ENCODE peak calls at places on chromosomes 1 and 21, in seven cellular contexts. One of them, this sample, is unnamed.

GRCh38 chr21:43210454-43211084 is 41.8 kb downstream of the CRYAA start:
- DNase-seq in stimulated activated CD4-positive, alpha-beta T cell treated with anti-CD3 and anti-CD28 coated beads, Interleukin-4, amount 100 ng/mL, for 1 hour: no peak
- DNase-seq in RPMI7951: no peak
- DNase-seq in prostate gland: peak; percentile 3
- DNase-seq in HTR-8/SVneo: no peak
- DNase-seq in A172: no peak
- DNase-seq in activated CD8-positive, alpha-beta T cell treated with anti-CD3 and anti-CD28 coated beads, Interleukin-2, amount 10 ng/mL, durations not matched to agents 7 days and 5 days: no peak
- DNase-seq in this sample: no peak

GRCh38 chr21:15031790-15032357 is 32.9 kb downstream of the NRIP1 start:
- DNase-seq in stimulated activated CD4-positive, alpha-beta T cell treated with anti-CD3 and anti-CD28 coated beads, Interleukin-4, amount 100 ng/mL, for 1 hour: no peak
- DNase-seq in RPMI7951: no peak
- DNase-seq in prostate gland: no peak
- DNase-seq in HTR-8/SVneo: no peak
- DNase-seq in A172: no peak
- DNase-seq in activated CD8-positive, alpha-beta T cell treated with anti-CD3 and anti-CD28 coated beads, Interleukin-2, amount 10 ng/mL, durations not matched to agents 7 days and 5 days: no peak
- DNase-seq in this sample: no peak

GRCh38 chr1:201176931-201177330 is 13.7 kb upstream of the IGFN1 start:
- DNase-seq in stimulated activated CD4-positive, alpha-beta T cell treated with anti-CD3 and anti-CD28 coated beads, Interleukin-4, amount 100 ng/mL, for 1 hour: no peak
- DNase-seq in RPMI7951: peak; percentile 19
- DNase-seq in prostate gland: no peak
- DNase-seq in HTR-8/SVneo: no peak
- DNase-seq in A172: peak; percentile 75
- DNase-seq in activated CD8-positive, alpha-beta T cell treated with anti-CD3 and anti-CD28 coated beads, Interleukin-2, amount 10 ng/mL, durations not matched to agents 7 days and 5 days: no peak
- DNase-seq in this sample: peak; percentile 81

GRCh38 chr1:240193699-240194098 is 102.0 kb downstream of the FMN2 start:
- DNase-seq in stimulated activated CD4-positive, alpha-beta T cell treated with anti-CD3 and anti-CD28 coated beads, Interleukin-4, amount 100 ng/mL, for 1 hour: no peak
- DNase-seq in RPMI7951: no peak
- DNase-seq in prostate gland: no peak
- DNase-seq in HTR-8/SVneo: no peak
- DNase-seq in A172: peak; percentile 25
- DNase-seq in activated CD8-positive, alpha-beta T cell treated with anti-CD3 and anti-CD28 coated beads, Interleukin-2, amount 10 ng/mL, durations not matched to agents 7 days and 5 days: no peak
- DNase-seq in this sample: no peak

GRCh38 chr1:181159451-181160151 is 71.1 kb downstream of the IER5 start:
- DNase-seq in stimulated activated CD4-positive, alpha-beta T cell treated with anti-CD3 and anti-CD28 coated beads, Interleukin-4, amount 100 ng/mL, for 1 hour: peak; percentile 13
- DNase-seq in RPMI7951: peak; percentile 64
- DNase-seq in prostate gland: peak; percentile 11
- DNase-seq in HTR-8/SVneo: peak; percentile 72
- DNase-seq in A172: peak; percentile 91
- DNase-seq in activated CD8-positive, alpha-beta T cell treated with anti-CD3 and anti-CD28 coated beads, Interleukin-2, amount 10 ng/mL, durations not matched to agents 7 days and 5 days: peak; percentile 76
- DNase-seq in this sample: no peak

GRCh38 chr21:45035477-45035848 is 38.9 kb upstream of the ADARB1 start:
- DNase-seq in stimulated activated CD4-positive, alpha-beta T cell treated with anti-CD3 and anti-CD28 coated beads, Interleukin-4, amount 100 ng/mL, for 1 hour: no peak
- DNase-seq in RPMI7951: no peak
- DNase-seq in prostate gland: no peak
- DNase-seq in HTR-8/SVneo: no peak
- DNase-seq in A172: no peak
- DNase-seq in activated CD8-positive, alpha-beta T cell treated with anti-CD3 and anti-CD28 coated beads, Interleukin-2, amount 10 ng/mL, durations not matched to agents 7 days and 5 days: no peak
- DNase-seq in this sample: no peak

GRCh38 chr1:41662656-41663437 is 178.4 kb upstream of the EDN2 start:
- DNase-seq in stimulated activated CD4-positive, alpha-beta T cell treated with anti-CD3 and anti-CD28 coated beads, Interleukin-4, amount 100 ng/mL, for 1 hour: peak; percentile 58
- DNase-seq in RPMI7951: peak; percentile 90
- DNase-seq in prostate gland: peak; percentile 63
- DNase-seq in HTR-8/SVneo: no peak
- DNase-seq in A172: peak; percentile 77
- DNase-seq in activated CD8-positive, alpha-beta T cell treated with anti-CD3 and anti-CD28 coated beads, Interleukin-2, amount 10 ng/mL, durations not matched to agents 7 days and 5 days: no peak
- DNase-seq in this sample: no peak

GRCh38 chr21:46325073-46325912 is 1.3 kb downstream of the PCNT start:
- DNase-seq in stimulated activated CD4-positive, alpha-beta T cell treated with anti-CD3 and anti-CD28 coated beads, Interleukin-4, amount 100 ng/mL, for 1 hour: peak; percentile 44
- DNase-seq in RPMI7951: peak; percentile 44
- DNase-seq in prostate gland: peak; percentile 46
- DNase-seq in HTR-8/SVneo: peak; percentile 50
- DNase-seq in A172: peak; percentile 16
- DNase-seq in activated CD8-positive, alpha-beta T cell treated with anti-CD3 and anti-CD28 coated beads, Interleukin-2, amount 10 ng/mL, durations not matched to agents 7 days and 5 days: peak; percentile 48
- DNase-seq in this sample: peak; percentile 58

GRCh38 chr1:29853716-29854330 is 617.5 kb downstream of the PTPRU start:
- DNase-seq in stimulated activated CD4-positive, alpha-beta T cell treated with anti-CD3 and anti-CD28 coated beads, Interleukin-4, amount 100 ng/mL, for 1 hour: no peak
- DNase-seq in RPMI7951: no peak
- DNase-seq in prostate gland: no peak
- DNase-seq in HTR-8/SVneo: no peak
- DNase-seq in A172: no peak
- DNase-seq in activated CD8-positive, alpha-beta T cell treated with anti-CD3 and anti-CD28 coated beads, Interleukin-2, amount 10 ng/mL, durations not matched to agents 7 days and 5 days: no peak
- DNase-seq in this sample: no peak

GRCh38 chr1:227709451-227709850 is 25.7 kb downstream of the JMJD4 start:
- DNase-seq in stimulated activated CD4-positive, alpha-beta T cell treated with anti-CD3 and anti-CD28 coated beads, Interleukin-4, amount 100 ng/mL, for 1 hour: no peak
- DNase-seq in RPMI7951: no peak
- DNase-seq in prostate gland: no peak
- DNase-seq in HTR-8/SVneo: no peak
- DNase-seq in A172: no peak
- DNase-seq in activated CD8-positive, alpha-beta T cell treated with anti-CD3 and anti-CD28 coated beads, Interleukin-2, amount 10 ng/mL, durations not matched to agents 7 days and 5 days: no peak
- DNase-seq in this sample: no peak

GRCh38 chr1:208974721-208975120 is 608.8 kb upstream of the CAMK1G start:
- DNase-seq in stimulated activated CD4-positive, alpha-beta T cell treated with anti-CD3 and anti-CD28 coated beads, Interleukin-4, amount 100 ng/mL, for 1 hour: no peak
- DNase-seq in RPMI7951: no peak
- DNase-seq in prostate gland: no peak
- DNase-seq in HTR-8/SVneo: no peak
- DNase-seq in A172: no peak
- DNase-seq in activated CD8-positive, alpha-beta T cell treated with anti-CD3 and anti-CD28 coated beads, Interleukin-2, amount 10 ng/mL, durations not matched to agents 7 days and 5 days: no peak
- DNase-seq in this sample: no peak

GRCh38 chr1:209412036-209412435 is 171.5 kb upstream of the CAMK1G start:
- DNase-seq in stimulated activated CD4-positive, alpha-beta T cell treated with anti-CD3 and anti-CD28 coated beads, Interleukin-4, amount 100 ng/mL, for 1 hour: no peak
- DNase-seq in RPMI7951: no peak
- DNase-seq in prostate gland: no peak
- DNase-seq in HTR-8/SVneo: no peak
- DNase-seq in A172: no peak
- DNase-seq in activated CD8-positive, alpha-beta T cell treated with anti-CD3 and anti-CD28 coated beads, Interleukin-2, amount 10 ng/mL, durations not matched to agents 7 days and 5 days: no peak
- DNase-seq in this sample: no peak

GRCh38 chr1:93148001-93148400 is 32.2 kb downstream of the TMED5 start:
- DNase-seq in stimulated activated CD4-positive, alpha-beta T cell treated with anti-CD3 and anti-CD28 coated beads, Interleukin-4, amount 100 ng/mL, for 1 hour: no peak
- DNase-seq in RPMI7951: no peak
- DNase-seq in prostate gland: no peak
- DNase-seq in HTR-8/SVneo: no peak
- DNase-seq in A172: no peak
- DNase-seq in activated CD8-positive, alpha-beta T cell treated with anti-CD3 and anti-CD28 coated beads, Interleukin-2, amount 10 ng/mL, durations not matched to agents 7 days and 5 days: no peak
- DNase-seq in this sample: no peak

GRCh38 chr1:213340593-213340992 is 289.6 kb downstream of the RPS6KC1 start:
- DNase-seq in stimulated activated CD4-positive, alpha-beta T cell treated with anti-CD3 and anti-CD28 coated beads, Interleukin-4, amount 100 ng/mL, for 1 hour: no peak
- DNase-seq in RPMI7951: no peak
- DNase-seq in prostate gland: no peak
- DNase-seq in HTR-8/SVneo: no peak
- DNase-seq in A172: no peak
- DNase-seq in activated CD8-positive, alpha-beta T cell treated with anti-CD3 and anti-CD28 coated beads, Interleukin-2, amount 10 ng/mL, durations not matched to agents 7 days and 5 days: no peak
- DNase-seq in this sample: no peak

GRCh38 chr1:203771901-203772301 is 6.9 kb downstream of the LAX1 start:
- DNase-seq in stimulated activated CD4-positive, alpha-beta T cell treated with anti-CD3 and anti-CD28 coated beads, Interleukin-4, amount 100 ng/mL, for 1 hour: no peak
- DNase-seq in RPMI7951: no peak
- DNase-seq in prostate gland: no peak
- DNase-seq in HTR-8/SVneo: no peak
- DNase-seq in A172: no peak
- DNase-seq in activated CD8-positive, alpha-beta T cell treated with anti-CD3 and anti-CD28 coated beads, Interleukin-2, amount 10 ng/mL, durations not matched to agents 7 days and 5 days: no peak
- DNase-seq in this sample: no peak

GRCh38 chr1:223074901-223075300 is 68.1 kb downstream of the TLR5 start:
- DNase-seq in stimulated activated CD4-positive, alpha-beta T cell treated with anti-CD3 and anti-CD28 coated beads, Interleukin-4, amount 100 ng/mL, for 1 hour: no peak
- DNase-seq in RPMI7951: peak; percentile 14
- DNase-seq in prostate gland: no peak
- DNase-seq in HTR-8/SVneo: no peak
- DNase-seq in A172: no peak
- DNase-seq in activated CD8-positive, alpha-beta T cell treated with anti-CD3 and anti-CD28 coated beads, Interleukin-2, amount 10 ng/mL, durations not matched to agents 7 days and 5 days: no peak
- DNase-seq in this sample: no peak

GRCh38 chr1:226945106-226945857 is 5.2 kb downstream of the COQ8A start:
- DNase-seq in stimulated activated CD4-positive, alpha-beta T cell treated with anti-CD3 and anti-CD28 coated beads, Interleukin-4, amount 100 ng/mL, for 1 hour: no peak
- DNase-seq in RPMI7951: no peak
- DNase-seq in prostate gland: peak; percentile 22
- DNase-seq in HTR-8/SVneo: no peak
- DNase-seq in A172: no peak
- DNase-seq in activated CD8-positive, alpha-beta T cell treated with anti-CD3 and anti-CD28 coated beads, Interleukin-2, amount 10 ng/mL, durations not matched to agents 7 days and 5 days: peak; percentile 19
- DNase-seq in this sample: no peak

GRCh38 chr1:241356519-241357365 is at the start of gene RGS7:
- DNase-seq in stimulated activated CD4-positive, alpha-beta T cell treated with anti-CD3 and anti-CD28 coated beads, Interleukin-4, amount 100 ng/mL, for 1 hour: peak; percentile 8
- DNase-seq in RPMI7951: peak; percentile 38
- DNase-seq in prostate gland: peak; percentile 18
- DNase-seq in HTR-8/SVneo: peak; percentile 83
- DNase-seq in A172: peak; percentile 64
- DNase-seq in activated CD8-positive, alpha-beta T cell treated with anti-CD3 and anti-CD28 coated beads, Interleukin-2, amount 10 ng/mL, durations not matched to agents 7 days and 5 days: peak; percentile 21
- DNase-seq in this sample: peak; percentile 49

GRCh38 chr1:6130596-6130995 is 49.5 kb downstream of the CHD5 start:
- DNase-seq in stimulated activated CD4-positive, alpha-beta T cell treated with anti-CD3 and anti-CD28 coated beads, Interleukin-4, amount 100 ng/mL, for 1 hour: no peak
- DNase-seq in RPMI7951: no peak
- DNase-seq in prostate gland: no peak
- DNase-seq in HTR-8/SVneo: no peak
- DNase-seq in A172: no peak
- DNase-seq in activated CD8-positive, alpha-beta T cell treated with anti-CD3 and anti-CD28 coated beads, Interleukin-2, amount 10 ng/mL, durations not matched to agents 7 days and 5 days: no peak
- DNase-seq in this sample: no peak

GRCh38 chr1:95509989-95510388 is 276.0 kb downstream of the RWDD3 start:
- DNase-seq in stimulated activated CD4-positive, alpha-beta T cell treated with anti-CD3 and anti-CD28 coated beads, Interleukin-4, amount 100 ng/mL, for 1 hour: no peak
- DNase-seq in RPMI7951: no peak
- DNase-seq in prostate gland: no peak
- DNase-seq in HTR-8/SVneo: no peak
- DNase-seq in A172: no peak
- DNase-seq in activated CD8-positive, alpha-beta T cell treated with anti-CD3 and anti-CD28 coated beads, Interleukin-2, amount 10 ng/mL, durations not matched to agents 7 days and 5 days: no peak
- DNase-seq in this sample: no peak